ENCODE peak calls at places on chromosomes 2 and 18, in five cellular contexts. Z is Peyer's patch; V is CD8-positive, alpha-beta T cell; N is heart right ventricle; L is effector memory CD4-positive, alpha-beta T cell. I is an unnamed sample.

GRCh38 chr2:138997849-138998517 is 217.8 kb upstream of the NXPH2 start:
- DNase-seq in L (no peak), Z (no peak), V (no peak), N (no peak), I (no peak)

GRCh38 chr18:3111523-3112240 is 98.7 kb upstream of the LPIN2 start:
- DNase-seq in N (no peak), V (no peak), L (no peak), Z (no peak), I (no peak)

GRCh38 chr18:22817844-22818243 is 115.3 kb upstream of the RBBP8 start:
- DNase-seq in N (no peak), L (no peak), Z (no peak), V (no peak), I (no peak)

GRCh38 chr2:152369176-152369860 is 34.3 kb downstream of the FMNL2 start:
- DNase-seq in N (no peak), Z (no peak), L (no peak), V (no peak), I (no peak)

GRCh38 chr2:30233142-30233961 is 2.0 kb downstream of the LBH start:
- DNase-seq in N (no peak), V (no peak), L (no peak), Z (no peak), I (no peak)

GRCh38 chr2:180202591-180202990 is 195.5 kb upstream of the CWC22 start:
- DNase-seq in V (no peak), N (peak; percentile 5), Z (no peak), L (no peak), I (no peak)

GRCh38 chr2:38057651-38058410 is 18.1 kb downstream of the CYP1B1 start:
- DNase-seq in Z (no peak), V (no peak), L (no peak), N (no peak), I (no peak)

GRCh38 chr2:11163439-11164317 is 8.4 kb downstream of the SLC66A3 start:
- DNase-seq in N (no peak), L (no peak), Z (no peak), V (no peak), I (no peak)

GRCh38 chr2:26033270-26033768 is 565 bp upstream of the RAB10 start:
- DNase-seq in Z (no peak), N (no peak), L (no peak), V (no peak), I (peak; percentile 39)

GRCh38 chr2:119730598-119731278 is 29.0 kb upstream of the PTPN4 start:
- DNase-seq in N (no peak), L (no peak), Z (peak; percentile 26), V (no peak), I (no peak)

GRCh38 chr2:36633470-36634092 is 35.6 kb upstream of the FEZ2 start:
- DNase-seq in N (no peak), V (no peak), L (no peak), Z (no peak), I (no peak)

GRCh38 chr2:126885701-126886121 is 13.0 kb upstream of the TEX51 start:
- DNase-seq in L (no peak), V (no peak), Z (peak; percentile 47), N (no peak), I (no peak)

GRCh38 chr2:100262555-100263320 is 59.6 kb downstream of the LONRF2 start:
- DNase-seq in V (peak; percentile 60), L (peak; percentile 22), Z (peak; percentile 76), N (peak; percentile 65), I (peak; percentile 74)

GRCh38 chr2:218017211-218018053 is 14.6 kb upstream of the TNS1 start:
- DNase-seq in Z (no peak), V (no peak), N (no peak), L (no peak), I (no peak)

GRCh38 chr2:29053680-29054400 is 20.5 kb downstream of the PCARE start:
- DNase-seq in N (no peak), L (no peak), Z (no peak), V (no peak), I (no peak)

GRCh38 chr18:9240270-9240669 is 94.3 kb upstream of the TWSG1 start:
- DNase-seq in N (no peak), V (no peak), Z (no peak), L (no peak), I (no peak)

GRCh38 chr2:120830096-120830830 is 94.6 kb downstream of the GLI2 start:
- DNase-seq in V (no peak), N (no peak), Z (no peak), L (no peak), I (no peak)

GRCh38 chr2:237686659-237687136 is 59.3 kb downstream of the LRRFIP1 start:
- DNase-seq in Z (no peak), L (no peak), N (no peak), V (no peak), I (no peak)

GRCh38 chr2:31483246-31483645 is 68.7 kb upstream of the XDH start:
- DNase-seq in Z (no peak), L (no peak), N (no peak), V (no peak), I (no peak)

GRCh38 chr2:199713746-199714145 is 137.2 kb downstream of the FTCDNL1 start:
- DNase-seq in N (no peak), Z (no peak), V (no peak), L (no peak), I (no peak)

DNA sequence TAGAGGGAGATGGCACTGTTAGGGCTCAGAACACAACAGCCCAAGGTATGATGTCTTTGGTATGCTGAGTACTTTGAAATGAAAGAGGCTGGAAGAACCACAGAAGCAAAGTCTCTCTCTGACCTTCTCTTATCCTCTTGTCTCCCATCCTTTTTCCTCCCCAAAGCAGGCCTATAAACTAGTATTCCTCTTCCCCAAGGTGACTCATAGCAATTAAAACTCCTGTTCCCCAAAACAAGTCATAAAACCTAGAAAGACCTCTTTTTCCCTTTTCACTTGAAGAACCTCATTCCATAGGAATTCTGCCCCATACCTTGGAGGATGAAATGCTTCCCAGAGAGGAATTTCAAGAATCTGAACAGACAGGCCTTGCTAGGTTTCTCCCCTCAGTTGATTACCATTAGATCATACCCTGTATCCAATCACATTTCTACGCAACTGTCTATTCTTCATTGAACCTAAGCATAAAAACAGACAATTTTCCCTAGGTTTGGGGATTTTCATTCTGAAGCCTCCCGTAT is 25.7 kb downstream of the MDH1 start:
- DNase-seq in L (no peak), V (no peak), Z (no peak), N (no peak), I (peak; percentile 66)
- H3K4me1 ChIP-seq in L (no peaks in the 10 kb centered on the region), V (no peaks in the 10 kb centered on the region), Z (no peaks in the 10 kb centered on the region), N (peaks cover 10% of the 10 kb centered on the region), I (peaks cover 6% of the 10 kb centered on the region)

DNA sequence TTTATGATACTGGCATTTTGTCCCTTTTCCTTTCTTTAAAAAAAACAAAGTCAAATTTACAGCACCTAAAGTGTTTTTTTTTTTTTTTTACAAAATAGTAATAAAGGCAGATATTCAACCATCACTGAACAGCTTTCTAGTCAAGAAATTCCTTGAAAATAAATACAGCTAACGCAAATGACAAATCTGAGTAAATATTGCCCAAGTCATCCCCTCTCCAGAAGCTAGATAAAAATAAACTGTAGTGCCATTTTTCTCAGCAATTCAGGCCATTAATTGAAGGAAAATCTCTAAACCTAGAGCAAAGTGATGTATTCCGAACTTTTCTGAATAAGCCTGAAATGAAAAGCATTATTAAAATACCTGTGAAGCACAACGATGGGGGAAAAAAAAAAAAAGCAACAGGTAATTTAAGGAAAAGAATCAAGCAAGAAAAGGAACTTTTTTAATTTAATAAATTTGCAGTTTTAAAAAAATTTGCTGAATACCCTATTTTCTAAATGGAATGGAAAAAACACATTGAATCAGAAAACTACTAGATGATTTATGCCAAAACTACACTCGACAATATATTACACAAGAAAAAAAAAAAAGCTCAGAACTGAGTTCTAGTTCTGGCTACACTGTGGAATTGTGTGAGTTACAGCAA is 6.9 kb downstream of the SP3 start:
- DNase-seq in N (no peak), Z (no peak), L (no peak), V (no peak), I (no peak)
- H3K4me1 ChIP-seq in N (peaks cover 88% of the 10 kb centered on the region), Z (no peaks in the 10 kb centered on the region), L (peaks cover 24% of the 10 kb centered on the region), V (peaks cover 84% of the 10 kb centered on the region), I (no peaks in the 10 kb centered on the region)

GRCh38 chr18:48767090-48767670 is 183.6 kb downstream of the SMAD7 start:
- DNase-seq in L (no peak), V (no peak), Z (no peak), N (peak; percentile 72), I (no peak)

GRCh38 chr18:48770243-48770642 is 180.5 kb downstream of the SMAD7 start:
- DNase-seq in L (no peak), N (no peak), V (no peak), Z (no peak), I (no peak)

GRCh38 chr18:48766487-48766886 is 184.3 kb downstream of the SMAD7 start:
- DNase-seq in N (no peak), V (no peak), Z (no peak), L (no peak), I (no peak)

GRCh38 chr18:48771641-48772380 is 179.0 kb downstream of the SMAD7 start:
- DNase-seq in Z (no peak), N (peak; percentile 47), V (no peak), L (no peak), I (no peak)

DNA sequence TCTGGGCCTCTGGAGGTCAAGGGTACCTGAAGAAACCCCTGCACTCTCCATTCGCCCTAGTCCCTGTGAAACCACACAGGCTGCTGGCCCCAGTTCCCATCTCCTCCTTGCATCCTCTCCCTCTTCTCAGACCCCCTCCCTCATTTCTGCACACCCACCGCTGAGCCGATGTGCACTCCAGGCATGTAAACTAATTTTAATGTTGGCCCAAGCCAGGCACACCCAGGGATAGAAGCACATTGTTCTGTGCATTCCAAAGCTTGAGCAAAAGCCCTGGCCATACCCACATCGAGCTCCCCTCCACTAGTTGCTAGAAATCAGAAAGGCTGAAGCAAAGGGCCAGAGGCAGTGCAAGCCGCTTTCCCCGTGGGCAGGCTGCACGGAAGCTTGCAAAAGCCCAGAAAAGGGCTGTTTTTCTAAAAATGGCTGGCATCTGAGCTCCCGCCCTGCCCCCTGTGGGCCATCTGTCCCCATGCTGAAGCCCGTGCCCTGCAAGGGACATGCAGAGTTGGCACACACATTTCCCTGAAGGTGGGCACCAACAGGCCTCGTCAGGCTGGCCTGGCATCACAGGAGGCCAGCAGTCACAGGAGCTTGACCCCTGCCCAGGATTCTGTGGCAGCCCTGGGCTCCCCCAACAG is 181.6 kb downstream of the SMAD7 start:
- DNase-seq in Z (no peak), V (no peak), L (no peak), N (no peak), I (no peak)
- H3K4me1 ChIP-seq in Z (no peaks in the 10 kb centered on the region), V (no peaks in the 10 kb centered on the region), L (no peaks in the 10 kb centered on the region), N (peaks cover 76% of the 10 kb centered on the region), I (no peaks in the 10 kb centered on the region)

GRCh38 chr18:28080876-28081300 is 96.0 kb downstream of the CDH2 start:
- DNase-seq in L (no peak), N (no peak), Z (no peak), V (no peak), I (no peak)
- H3K4me1 ChIP-seq in L (no peaks in the 10 kb centered on the region), N (peaks cover 33% of the 10 kb centered on the region), Z (no peaks in the 10 kb centered on the region), V (no peaks in the 10 kb centered on the region), I (peaks cover 3% of the 10 kb centered on the region)

I was measured in iPS DF 6.9.